ENCODE peak calls at places on chromosomes 6 and 20, in six cellular contexts. Y, R, G, H, J and L are unnamed samples. For H3K9me3 and H3K27me3, the result is how much of the 10 kb centered on the place peaks cover.

GRCh38 chr6:34534656-34535055 is 21.5 kb downstream of the SPDEF start:
- DNase-seq in J (no peak), R (no peak), Y (no peak), G (no peak), H (no peak), L (no peak)

GRCh38 chr6:107550241-107550840 is 60.4 kb downstream of the SOBP start:
- DNase-seq in J (no peak), R (no peak), Y (peak), G (no peak), H (no peak), L (no peak)

GRCh38 chr20:62063601-62063980 is 2.1 kb downstream of the TAF4 start:
- DNase-seq in G (no peak), Y (no peak), J (no peak), R (peak), H (peak), L (peak)

GRCh38 chr6:29763491-29764289 is 40.5 kb downstream of the HLA-F start:
- DNase-seq in J (no peak), H (peak), Y (no peak), G (no peak), R (no peak), L (no peak)

GRCh38 chr6:72952808-72953630 is 272.3 kb downstream of the KHDC1L start:
- DNase-seq in R (peak), Y (no peak), G (no peak), J (no peak), H (peak), L (no peak)

GRCh38 chr6:16058188-16058780 is 70.6 kb upstream of the MYLIP start:
- DNase-seq in J (peak), R (peak), Y (no peak), H (no peak), G (no peak), L (peak)

GRCh38 chr6:106797186-106797585 is 167.8 kb downstream of the QRSL1 start:
- DNase-seq in G (no peak), H (no peak), R (no peak), Y (no peak), J (no peak), L (no peak)

GRCh38 chr6:91341473-91341872 is 754.6 kb upstream of the MAP3K7 start:
- DNase-seq in H (no peak), J (no peak), R (no peak), G (no peak), Y (no peak), L (no peak)

GRCh38 chr20:5216663-5217062 is 89.9 kb downstream of the CDS2 start:
- DNase-seq in R (no peak), H (no peak), J (no peak), G (no peak), Y (no peak), L (no peak)

GRCh38 chr6:135464634-135465033 is 32.9 kb downstream of the AHI1 start:
- DNase-seq in G (no peak), R (no peak), Y (no peak), J (no peak), H (no peak), L (no peak)

GRCh38 chr6:144278659-144279314 is 6.3 kb upstream of the UTRN start:
- DNase-seq in Y (no peak), G (no peak), H (no peak), R (no peak), J (no peak), L (no peak)

GRCh38 chr20:45917790-45918141 is 5.8 kb upstream of the PLTP start:
- DNase-seq in H (peak), G (no peak), J (peak), R (peak), Y (no peak), L (no peak)

GRCh38 chr6:158703840-158704822 is 54.3 kb downstream of the SYTL3 start:
- DNase-seq in H (peak), R (peak), G (peak), J (peak), Y (no peak), L (peak)

GRCh38 chr6:15547379-15547778 is 115.4 kb downstream of the DTNBP1 start:
- DNase-seq in H (no peak), J (no peak), G (no peak), R (peak), Y (no peak), L (no peak)

GRCh38 chr20:7765221-7765620 is 175.0 kb downstream of the HAO1 start:
- DNase-seq in J (no peak), H (no peak), G (no peak), R (no peak), Y (no peak), L (no peak)

GRCh38 chr6:158377866-158378265 is 65.6 kb downstream of the TULP4 start:
- DNase-seq in R (peak), G (no peak), Y (no peak), J (no peak), H (peak), L (no peak)

GRCh38 chr20:58714340-58714922 is 21.8 kb downstream of the NPEPL1 start:
- DNase-seq in J (no peak), Y (no peak), G (no peak), R (no peak), H (no peak), L (peak)

GRCh38 chr20:1427457-1428054 is 34.7 kb upstream of the FKBP1A start:
- DNase-seq in J (no peak), Y (no peak), G (no peak), R (peak), H (no peak), L (no peak)

GRCh38 chr20:45366631-45367030 is 3.7 kb downstream of the SYS1 start:
- DNase-seq in J (no peak), G (no peak), R (no peak), Y (no peak), H (no peak), L (no peak)

GRCh38 chr6:20696676-20697075 is 162.4 kb downstream of the CDKAL1 start:
- DNase-seq in H (peak), G (no peak), Y (no peak), R (peak), J (no peak), L (no peak)

GRCh38 chr20:50083034-50083433 is 29.9 kb downstream of the UBE2V1 start:
- DNase-seq in J (no peak), G (no peak), H (no peak), R (no peak), Y (no peak), L (no peak)

GRCh38 chr20:5488823-5489222 is 172.1 kb upstream of the PROKR2 start:
- DNase-seq in J (no peak), H (no peak), G (no peak), R (no peak), Y (no peak), L (no peak)

GRCh38 chr6:158810149-158811095 is 8.7 kb downstream of the EZR start:
- DNase-seq in Y (no peak), R (no peak), H (no peak), J (no peak), G (no peak), L (no peak)

GRCh38 chr6:168662301-168662936 is 221.4 kb downstream of the SMOC2 start:
- DNase-seq in J (no peak), G (no peak), R (no peak), Y (no peak), H (no peak), L (no peak)
- H3K9me3 ChIP-seq in J (under half), G (under half), R (under half), Y (under half), H (under half), L (under half)

DNA sequence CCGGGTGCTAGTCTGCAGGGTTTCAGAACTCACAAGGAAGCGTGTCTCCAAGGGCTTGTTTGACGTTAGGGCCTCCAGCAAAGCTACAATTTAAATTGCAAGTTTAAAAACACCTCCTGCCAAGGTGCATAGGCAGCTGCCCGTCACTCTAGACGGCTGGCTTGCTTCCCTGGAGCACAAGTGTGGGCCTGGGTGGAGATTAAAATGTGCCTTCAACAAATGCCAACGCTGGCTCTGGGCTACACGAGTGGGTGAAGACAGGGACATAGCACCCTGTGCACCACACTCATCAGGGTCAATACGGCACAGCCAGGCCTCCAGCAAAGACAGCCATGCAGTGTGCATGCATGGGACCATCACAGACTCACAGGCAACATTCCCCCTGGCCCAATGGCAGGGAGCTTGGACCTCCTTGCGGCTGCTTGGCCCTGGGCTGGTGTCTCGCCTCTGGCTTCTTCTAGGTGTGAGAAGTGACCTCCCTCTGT is 48.4 kb upstream of the FRMD1 start:
- DNase-seq in G (no peak), J (no peak), R (no peak), Y (no peak), H (no peak), L (no peak)
- H3K27me3 ChIP-seq in G (under half), J (under half), R (under half), Y (under half), H (under half), L (under half)

GRCh38 chr6:21885532-21886089 is 292.1 kb downstream of the SOX4 start:
- DNase-seq in H (peak), R (peak), Y (no peak), G (no peak), J (peak), L (peak)
- H3K9me3 ChIP-seq in H (under half), R (under half), Y (under half), G (under half), J (under half), L (under half)

DNA sequence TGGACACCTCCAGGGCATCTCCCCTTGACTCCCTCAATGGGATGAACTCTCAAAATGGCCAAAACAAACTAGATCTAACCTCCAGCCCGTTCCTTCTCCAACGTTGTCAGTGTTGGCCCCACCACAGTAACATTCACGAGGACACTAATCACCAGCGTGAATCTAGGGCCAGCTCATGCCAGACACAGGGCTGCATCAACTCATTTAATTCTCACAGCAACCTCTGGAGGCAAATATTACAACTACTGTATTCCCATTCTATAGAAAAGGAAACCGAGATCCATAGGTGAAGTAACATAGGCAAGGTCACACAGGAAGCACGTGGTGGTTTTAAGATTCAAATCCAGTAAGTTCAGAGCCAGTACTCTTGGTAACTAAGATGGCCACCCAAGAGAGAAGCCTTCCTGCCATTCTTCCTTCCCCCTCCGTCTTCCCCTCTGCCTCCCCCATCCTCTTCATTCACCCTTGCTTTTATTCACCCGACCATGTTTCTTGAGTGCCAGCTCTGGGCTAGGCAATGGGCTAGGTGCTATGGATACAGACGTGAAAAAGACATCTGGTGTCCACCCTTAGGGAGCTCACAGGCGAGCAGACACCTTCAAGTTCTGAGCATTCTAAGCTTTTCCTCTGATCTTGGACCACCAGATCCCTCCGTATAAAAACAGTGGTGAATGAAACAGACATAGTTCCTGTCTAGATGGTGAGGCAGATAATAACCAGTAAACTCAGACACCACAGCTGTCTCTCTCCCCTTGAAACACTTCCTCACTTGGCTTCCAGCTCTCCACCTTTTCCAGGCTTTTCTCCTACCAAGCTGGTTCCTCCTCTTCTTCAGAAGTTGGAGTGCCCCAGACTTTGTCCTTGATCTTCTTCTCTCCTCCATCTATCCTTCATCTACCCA is 9.6 kb downstream of the CCM2L start:
- DNase-seq in Y (no peak), H (no peak), R (no peak), G (no peak), J (no peak), L (no peak)
- H3K27me3 ChIP-seq in Y (under half), H (half or more), R (half or more), G (under half), J (under half), L (under half)